ENCODE peak calls at places on chromosome 22, in nine cellular contexts. H, X, F, J, E, R, P, B and Y are unnamed samples.

GRCh38 chr22:46085831-46086576 is 64.3 kb upstream of the PPARA start:
- DNase-seq in B (peak), E (no peak), H (peak), P (no peak), F (no peak), J (peak), X (peak), R (peak), Y (no peak)

GRCh38 chr22:48301421-48301820 is 1526.3 kb downstream of the BRD1 start:
- DNase-seq in E (no peak), J (no peak), F (no peak), B (no peak), R (no peak), X (no peak), H (no peak), P (no peak), Y (no peak)

GRCh38 chr22:40529817-40530216 is 106.7 kb downstream of the MRTFA start:
- DNase-seq in H (no peak), R (no peak), E (no peak), X (no peak), F (peak), B (no peak), P (peak), J (no peak), Y (no peak)

GRCh38 chr22:32910358-32910757 is 108.9 kb downstream of the TIMP3 start:
- DNase-seq in P (no peak), J (no peak), R (no peak), E (no peak), X (no peak), B (no peak), F (no peak), H (no peak), Y (no peak)

GRCh38 chr22:36405671-36406070 is 17.9 kb upstream of the MYH9 start:
- DNase-seq in F (no peak), H (peak), X (no peak), J (no peak), P (no peak), R (no peak), B (no peak), E (no peak), Y (no peak)

GRCh38 chr22:17785185-17786184 is 11.2 kb upstream of the BID start:
- DNase-seq in J (no peak), B (peak), P (no peak), R (peak), E (no peak), F (peak), X (peak), H (peak), Y (no peak)

GRCh38 chr22:29031236-29031982 is 30.2 kb downstream of the C22orf31 start:
- DNase-seq in R (no peak), E (peak), H (no peak), F (peak), J (peak), B (peak), P (peak), X (peak), Y (no peak)

GRCh38 chr22:28373841-28374240 is 305.8 kb downstream of the TTC28 start:
- DNase-seq in P (peak), F (peak), X (no peak), J (peak), R (no peak), H (no peak), E (no peak), B (no peak), Y (no peak)

GRCh38 chr22:42357634-42358296 is 74.4 kb downstream of the NFAM1 start:
- DNase-seq in P (no peak), H (no peak), X (no peak), R (peak), F (no peak), B (no peak), J (no peak), E (no peak), Y (no peak)

GRCh38 chr22:42428760-42429159 is 3.4 kb downstream of the NFAM1 start:
- DNase-seq in R (no peak), J (no peak), H (no peak), F (no peak), X (no peak), P (no peak), E (no peak), B (no peak), Y (no peak)

GRCh38 chr22:37819100-37819433 is 4.1 kb upstream of the GALR3 start:
- DNase-seq in H (no peak), F (no peak), P (no peak), E (no peak), B (no peak), X (no peak), R (no peak), J (no peak), Y (no peak)

GRCh38 chr22:27011131-27011530 is 353.7 kb downstream of the MIAT start:
- DNase-seq in X (no peak), R (no peak), P (no peak), B (no peak), E (no peak), H (no peak), F (no peak), J (no peak), Y (no peak)

GRCh38 chr22:40107244-40107643 is 70.5 kb upstream of the TNRC6B start:
- DNase-seq in B (no peak), X (no peak), P (no peak), F (no peak), R (no peak), J (peak), H (no peak), E (no peak), Y (peak)

GRCh38 chr22:35746248-35746647 is 28.6 kb downstream of the APOL5 start:
- DNase-seq in J (no peak), X (no peak), P (no peak), R (peak), F (no peak), B (peak), E (no peak), H (no peak), Y (no peak)

GRCh38 chr22:37231406-37232139 is 12.5 kb downstream of the RAC2 start:
- DNase-seq in X (no peak), F (no peak), R (no peak), B (peak), E (no peak), J (no peak), P (no peak), H (no peak), Y (no peak)

GRCh38 chr22:17098379-17098819 is 13.6 kb downstream of the IL17RA start:
- DNase-seq in R (no peak), E (no peak), F (no peak), J (no peak), P (no peak), X (no peak), H (no peak), B (no peak), Y (peak)

GRCh38 chr22:46541536-46541935 is 4.1 kb upstream of the CELSR1 start:
- DNase-seq in X (no peak), P (no peak), B (peak), R (no peak), J (no peak), H (no peak), E (no peak), F (no peak), Y (no peak)

GRCh38 chr22:22032099-22032905 is 49.7 kb upstream of the TOP3B start:
- DNase-seq in R (no peak), J (no peak), H (no peak), F (no peak), E (no peak), P (no peak), B (no peak), X (no peak), Y (no peak)

GRCh38 chr22:22031571-22031970 is 49.0 kb upstream of the TOP3B start:
- DNase-seq in F (no peak), X (no peak), J (peak), R (no peak), H (no peak), E (no peak), P (no peak), B (no peak), Y (no peak)

GRCh38 chr22:22032906-22033802 is 50.6 kb upstream of the TOP3B start:
- DNase-seq in X (no peak), R (no peak), H (no peak), P (no peak), E (no peak), B (no peak), F (no peak), J (no peak), Y (no peak)

GRCh38 chr22:22031183-22031560 is 48.6 kb upstream of the TOP3B start:
- DNase-seq in X (no peak), F (no peak), J (no peak), R (no peak), P (no peak), E (no peak), H (no peak), B (no peak), Y (no peak)

DNA sequence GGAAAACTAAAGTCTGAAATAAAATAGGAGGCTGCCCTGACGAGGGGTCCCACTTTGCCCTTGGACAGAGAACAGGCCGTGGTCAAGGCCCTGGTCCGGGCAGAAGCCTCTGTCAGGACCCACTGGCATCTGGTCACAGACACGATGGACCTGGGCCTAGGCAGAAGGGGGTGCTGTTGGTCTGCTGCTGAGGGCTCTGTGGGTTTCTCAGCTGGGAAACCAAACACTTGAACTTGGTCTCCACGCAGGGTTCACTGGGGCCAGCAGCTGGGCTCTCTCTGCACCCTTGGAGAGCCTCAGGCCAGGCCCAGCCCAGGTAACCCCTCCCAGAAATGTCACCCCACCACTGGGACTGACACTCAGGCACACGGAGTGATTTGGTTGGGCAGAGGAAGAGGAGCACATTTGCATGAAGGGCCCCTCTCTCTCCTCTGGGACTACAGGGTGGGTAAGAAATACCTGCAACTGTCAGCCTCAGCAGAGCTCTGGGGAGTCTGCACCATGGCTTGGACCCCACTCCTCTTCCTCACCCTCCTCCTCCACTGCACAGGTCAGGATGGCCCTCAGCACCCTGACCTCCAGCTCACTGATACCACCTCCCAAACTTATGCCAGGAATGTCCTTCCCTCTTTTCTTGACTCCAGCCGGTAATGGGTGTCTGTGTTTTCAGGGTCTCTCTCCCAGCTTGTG is 48.1 kb upstream of the TOP3B start:
- DNase-seq in H (no peak), R (peak), B (peak), X (peak), E (no peak), P (peak), F (no peak), J (peak), Y (peak)
- TF ChIP-seq CTCF in H (no peak), R (peak), B (no peak), X (no peak), E (peak), P (peak), F (peak), J (peak), Y (peak)

GRCh38 chr22:50529416-50530279 is at the start of gene TYMP:
- DNase-seq in P (no peak), H (peak), R (peak), X (no peak), B (peak), E (no peak), F (no peak), J (peak), Y (peak)
- TF ChIP-seq CTCF in P (no peak), H (no peak), R (no peak), X (no peak), B (no peak), E (no peak), F (no peak), J (no peak), Y (no peak)

DNA sequence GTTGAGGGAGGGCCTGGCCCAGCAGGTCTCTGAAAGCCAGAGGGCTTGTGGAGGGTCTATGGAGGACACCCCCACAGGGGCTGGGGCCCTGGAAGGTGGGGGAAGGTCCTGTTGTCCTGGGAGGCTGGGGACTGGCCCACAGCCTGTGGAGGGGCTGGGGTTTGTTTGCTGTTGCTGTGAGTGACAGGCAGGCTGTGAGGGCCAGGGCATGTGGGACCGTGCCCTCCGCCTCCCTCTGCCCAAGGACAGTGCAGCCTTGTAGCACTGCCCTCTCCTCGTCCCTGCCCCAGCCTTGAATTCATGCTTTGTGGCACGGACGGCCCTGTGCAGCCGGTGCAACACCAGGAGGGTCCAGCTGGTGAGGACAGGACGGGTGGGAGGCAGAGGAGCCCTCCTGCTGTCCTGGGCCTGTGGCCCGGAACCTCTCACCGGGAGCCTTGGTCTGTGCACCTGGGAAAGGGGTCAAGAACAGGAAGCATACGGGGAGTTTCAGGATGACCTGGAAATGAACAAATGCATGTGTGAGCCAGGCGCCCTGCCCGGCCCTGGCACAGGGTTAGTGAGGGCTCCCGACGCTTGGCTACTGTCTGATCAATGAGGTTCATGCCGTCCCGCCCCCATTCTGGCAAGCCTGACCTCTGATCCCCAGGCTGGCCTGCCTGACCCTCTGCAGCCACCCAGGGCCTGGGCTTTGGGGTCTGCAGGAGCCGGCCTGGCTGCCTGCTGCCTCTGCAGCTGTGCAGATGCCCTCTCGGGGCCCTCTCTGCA is 37.4 kb upstream of the PRODH start:
- DNase-seq in F (no peak), H (peak), J (no peak), B (peak), E (no peak), R (no peak), P (no peak), X (no peak), Y (no peak)
- TF ChIP-seq CTCF in F (no peak), H (no peak), J (no peak), B (no peak), E (no peak), R (no peak), P (no peak), X (no peak), Y (no peak)

DNA sequence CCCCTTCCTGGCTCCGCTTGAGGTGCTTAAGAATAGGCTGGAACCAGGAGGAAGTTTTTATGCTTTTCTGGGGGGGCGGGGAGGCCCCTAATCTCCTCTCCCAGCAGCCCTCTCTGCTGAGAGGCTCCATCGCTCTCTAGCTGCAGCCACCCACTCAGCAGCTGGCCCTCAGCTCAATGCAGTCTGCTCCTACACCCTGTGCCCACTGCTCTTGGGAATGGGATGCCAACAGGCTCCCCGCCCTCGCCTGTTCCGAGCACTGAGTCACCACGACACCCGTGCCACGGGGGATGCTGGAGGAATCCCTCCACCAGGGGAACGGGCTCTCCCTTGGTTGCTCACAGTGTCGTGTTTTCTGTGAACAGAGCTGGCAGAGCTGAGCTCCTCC is 23.5 kb upstream of the SUSD2 start:
- DNase-seq in E (no peak), R (no peak), P (no peak), J (no peak), B (no peak), H (no peak), X (no peak), F (no peak), Y (peak)
- TF ChIP-seq CTCF in E (peak), R (no peak), P (no peak), J (no peak), B (no peak), H (no peak), X (no peak), F (no peak), Y (no peak)

GRCh38 chr22:50276143-50276542 is 6.0 kb upstream of the MAPK11 start:
- DNase-seq in P (peak), X (peak), B (no peak), H (peak), F (no peak), E (no peak), R (peak), J (peak), Y (peak)
- TF ChIP-seq CTCF in P (peak), X (peak), B (peak), H (peak), F (peak), E (peak), R (peak), J (peak), Y (peak)

DNA sequence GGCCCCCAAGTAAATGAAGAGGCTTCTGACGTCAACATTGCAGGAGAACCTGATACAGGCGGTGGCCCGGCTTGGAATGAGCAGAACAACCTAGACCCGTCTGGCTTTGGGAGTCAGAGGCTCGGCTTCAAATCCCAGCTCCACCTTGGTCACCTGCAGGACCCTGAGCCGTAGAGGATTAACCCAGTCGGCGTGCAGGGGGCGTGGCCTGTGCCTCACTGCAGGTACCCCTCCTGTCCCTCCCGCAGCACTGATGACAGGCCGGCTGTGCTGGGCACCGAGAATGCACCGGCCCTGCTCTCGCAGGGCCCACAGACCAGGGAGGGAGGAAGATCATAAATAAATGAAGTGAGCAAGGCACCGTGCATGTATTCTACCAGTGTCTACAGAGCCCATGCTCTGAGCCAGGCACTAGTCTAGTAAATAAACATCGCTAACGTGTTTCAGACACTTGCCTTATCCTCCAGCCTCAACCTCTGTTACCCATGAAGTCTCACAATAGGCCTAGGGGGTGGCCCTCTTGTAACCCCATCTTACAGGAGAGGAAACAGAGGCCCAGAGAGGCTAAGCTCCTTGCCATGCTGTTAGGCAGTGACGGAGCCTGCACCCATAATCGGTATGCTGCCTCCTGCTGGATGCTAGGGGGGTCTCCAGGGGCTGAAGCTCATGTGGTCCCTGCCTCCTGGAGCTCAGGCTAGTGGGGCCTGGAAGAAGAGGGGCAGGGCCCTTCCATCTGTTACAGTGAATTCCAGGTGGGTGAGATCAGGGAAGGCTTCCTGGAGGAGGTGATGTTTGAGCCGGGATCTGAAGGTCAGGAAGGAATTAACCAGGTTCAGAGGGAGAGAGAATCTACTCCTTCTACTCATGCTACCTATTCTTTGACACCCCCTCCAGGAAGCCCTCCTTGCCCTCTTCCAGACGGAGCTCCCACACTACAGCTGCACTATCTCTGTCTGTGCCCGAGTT is 53.4 kb downstream of the RTL6 start:
- DNase-seq in R (no peak), B (no peak), H (peak), J (no peak), P (no peak), E (no peak), F (no peak), X (no peak), Y (no peak)
- TF ChIP-seq CTCF in R (no peak), B (no peak), H (no peak), J (peak), P (peak), E (peak), F (peak), X (no peak), Y (no peak)